ENCODE peak calls at places on chromosomes 4 and X, in eight cellular contexts. R is A549; K is substantia nigra; W is mammary epithelial cell; M is astrocyte; P is OCI-LY7; X is CD4-positive, alpha-beta T cell; Z is H1. Y is an unnamed sample.

GRCh38 chr4:30537462-30537861 is 182.7 kb upstream of the PCDH7 start:
- DNase-seq in W (peak; percentile 57), X (no peak), R (no peak), K (no peak), M (peak; percentile 87), Z (no peak), P (no peak), Y (no peak)

GRCh38 chrX:97525981-97526380 is 642.3 kb downstream of the RPA4 start:
- DNase-seq in Z (no peak), K (no peak), W (no peak), M (no peak), P (no peak), R (no peak), X (no peak), Y (no peak)

GRCh38 chrX:68880846-68881513 is 52.2 kb downstream of the EFNB1 start:
- DNase-seq in Z (no peak), M (no peak), R (no peak), K (no peak), X (no peak), W (no peak), P (no peak), Y (no peak)

GRCh38 chrX:124212622-124213021 is 119.8 kb upstream of the TEX13D start:
- DNase-seq in K (no peak), Z (no peak), R (no peak), P (peak; percentile 11), W (peak; percentile 23), X (no peak), M (peak; percentile 10), Y (no peak)

GRCh38 chr4:6465985-6466384 is 6.4 kb downstream of the PPP2R2C start:
- DNase-seq in Z (no peak), P (no peak), M (no peak), W (no peak), K (no peak), X (no peak), R (no peak), Y (no peak)

GRCh38 chrX:72003811-72004750 is 93.4 kb downstream of the NHSL2 start:
- DNase-seq in Z (peak; percentile 49), P (no peak), M (peak; percentile 68), W (peak; percentile 10), R (no peak), X (no peak), K (no peak), Y (peak; percentile 9)

GRCh38 chr4:5027366-5027765 is 8.1 kb upstream of the CYTL1 start:
- DNase-seq in R (no peak), X (no peak), W (no peak), Z (no peak), K (no peak), P (no peak), M (peak; percentile 51), Y (peak; percentile 14)

GRCh38 chrX:15416133-15416993 is 32.1 kb upstream of the VEGFD start:
- DNase-seq in X (no peak), Z (no peak), K (no peak), W (no peak), M (peak; percentile 11), P (no peak), R (no peak), Y (no peak)

GRCh38 chr4:125505637-125506036 is 190.9 kb downstream of the FAT4 start:
- DNase-seq in Z (no peak), R (no peak), K (no peak), X (no peak), W (no peak), M (no peak), P (no peak), Y (no peak)

GRCh38 chr4:148151797-148152196 is 290.4 kb downstream of the NR3C2 start:
- DNase-seq in M (no peak), X (no peak), K (no peak), P (no peak), R (no peak), W (no peak), Z (no peak), Y (no peak)

GRCh38 chr4:187059031-187059430 is 335.4 kb upstream of the FAT1 start:
- DNase-seq in X (no peak), K (no peak), R (no peak), M (no peak), Z (no peak), W (no peak), P (no peak), Y (peak; percentile 49)

GRCh38 chr4:17066972-17067371 is 168.5 kb upstream of the LDB2 start:
- DNase-seq in P (no peak), W (peak; percentile 6), R (peak; percentile 3), K (no peak), Z (no peak), X (no peak), M (peak; percentile 92), Y (peak; percentile 84)

DNA sequence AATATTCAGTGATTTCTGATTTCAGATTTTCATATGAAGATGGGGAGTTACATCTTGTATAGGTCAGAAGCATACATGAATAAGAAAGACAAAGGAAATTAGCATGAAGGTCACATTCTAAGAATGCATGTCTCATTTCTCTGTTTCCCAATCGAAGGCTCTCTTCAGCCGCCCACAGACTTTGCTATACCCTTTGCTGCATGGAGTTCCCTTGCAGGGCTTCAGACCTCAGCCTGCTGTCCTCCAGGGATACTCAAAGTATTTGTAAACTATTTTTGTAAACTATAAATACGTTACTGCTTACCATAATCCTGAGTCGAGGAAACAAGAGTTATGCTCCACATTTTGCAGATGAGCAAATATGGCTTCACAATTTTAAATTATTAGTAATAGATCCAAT is 738.4 kb downstream of the PCDH18 start:
- DNase-seq in P (no peak), W (no peak), R (no peak), X (no peak), Z (no peak), M (no peak), K (no peak), Y (no peak)
- H3K27ac ChIP-seq in P (no peak overlapping the region), W (no peak overlapping the region), R (no peak overlapping the region), X (no peak overlapping the region), Z (no peak overlapping the region), M (no peak overlapping the region), K (no peak overlapping the region), Y (no peak overlapping the region)

GRCh38 chr4:15921592-15921932 is 17.0 kb downstream of the FGFBP1 start:
- DNase-seq in R (no peak), M (no peak), K (no peak), W (no peak), X (no peak), Z (no peak), P (no peak), Y (no peak)

GRCh38 chr4:15918484-15919129 is 19.9 kb downstream of the FGFBP1 start:
- DNase-seq in R (no peak), Z (no peak), K (no peak), X (no peak), M (no peak), W (peak; percentile 76), P (no peak), Y (no peak)

GRCh38 chr4:15917297-15917696 is 21.2 kb downstream of the FGFBP1 start:
- DNase-seq in W (no peak), Z (no peak), M (peak; percentile 61), X (no peak), P (no peak), K (no peak), R (no peak), Y (no peak)

GRCh38 chr4:15925830-15926229 is 12.7 kb downstream of the FGFBP1 start:
- DNase-seq in Z (no peak), P (no peak), R (no peak), W (no peak), X (no peak), K (no peak), M (no peak), Y (no peak)

GRCh38 chr4:15920723-15921591 is 17.6 kb downstream of the FGFBP1 start:
- DNase-seq in Z (no peak), P (no peak), R (peak; percentile 63), K (no peak), W (peak; percentile 93), M (peak; percentile 98), X (no peak), Y (peak; percentile 55)
- H3K27ac ChIP-seq in Z (no peak overlapping the region), P (no peak overlapping the region), R (peak overlapping the region; percentile 87), K (no peak overlapping the region), W (peak overlapping the region; percentile 89), M (peak overlapping the region; percentile 98), X (no peak overlapping the region), Y (peak overlapping the region; percentile 86)

DNA sequence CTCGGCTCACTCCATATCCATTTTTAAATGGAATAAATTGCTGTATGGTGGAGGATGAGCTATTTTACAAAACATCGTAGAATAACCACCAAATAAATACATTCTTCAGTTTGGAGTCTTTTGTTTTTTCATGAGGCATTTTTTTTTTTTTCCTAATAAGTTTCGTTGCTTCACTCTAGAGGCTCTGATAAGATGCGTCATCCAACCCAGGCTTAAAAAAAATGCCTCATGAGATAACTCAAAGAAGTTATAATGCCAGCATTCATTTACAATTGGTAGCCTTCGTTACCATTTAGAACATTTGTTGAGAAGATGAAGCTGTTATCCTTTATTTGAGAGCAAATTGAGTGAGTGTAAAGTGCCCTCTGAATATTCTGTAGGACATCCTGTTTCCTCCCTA is 172.2 kb upstream of the CENPE start:
- DNase-seq in R (no peak), Z (no peak), K (no peak), W (no peak), M (no peak), P (no peak), X (no peak), Y (no peak)
- H3K27ac ChIP-seq in R (no peak overlapping the region), Z (no peak overlapping the region), K (no peak overlapping the region), W (no peak overlapping the region), M (no peak overlapping the region), P (no peak overlapping the region), X (no peak overlapping the region), Y (no peak overlapping the region)

GRCh38 chr4:73707918-73708577 is 32.3 kb upstream of the CXCL8 start:
- DNase-seq in R (peak; percentile 34), W (peak; percentile 93), Z (no peak), P (no peak), M (peak; percentile 96), K (no peak), X (no peak), Y (peak; percentile 87)
- H3K27ac ChIP-seq in R (peak overlapping the region; percentile 87), W (peak overlapping the region; percentile 77), Z (no peak overlapping the region), P (no peak overlapping the region), M (peak overlapping the region; percentile 49), K (no peak overlapping the region), X (no peak overlapping the region), Y (peak overlapping the region; percentile 99)

GRCh38 chr4:88610771-88611170 is 18.5 kb downstream of the HERC3 start:
- DNase-seq in W (no peak), K (no peak), P (no peak), M (peak; percentile 91), R (no peak), X (no peak), Z (no peak), Y (no peak)
- H3K27ac ChIP-seq in W (peak overlapping the region; percentile 97), K (no peak overlapping the region), P (no peak overlapping the region), M (peak overlapping the region; percentile 93), R (peak overlapping the region; percentile 82), X (peak overlapping the region; percentile 80), Z (no peak overlapping the region), Y (no peak overlapping the region)

GRCh38 chr4:2663275-2663674 is 92.9 kb downstream of the TNIP2 start:
- DNase-seq in M (no peak), Z (no peak), P (no peak), K (no peak), R (no peak), W (no peak), X (no peak), Y (no peak)

GRCh38 chr4:2662598-2662997 is 93.5 kb downstream of the TNIP2 start:
- DNase-seq in P (no peak), X (no peak), K (no peak), M (peak; percentile 86), W (peak; percentile 52), R (no peak), Z (no peak), Y (no peak)

GRCh38 chr4:2660596-2661211 is 95.4 kb downstream of the TNIP2 start:
- DNase-seq in X (no peak), K (no peak), W (no peak), R (no peak), P (no peak), Z (no peak), M (no peak), Y (no peak)
- H3K27ac ChIP-seq in X (no peak overlapping the region), K (peak overlapping the region; percentile 20), W (no peak overlapping the region), R (no peak overlapping the region), P (no peak overlapping the region), Z (no peak overlapping the region), M (no peak overlapping the region), Y (no peak overlapping the region)